ENCODE peak calls at places on chromosome 3, in five cellular contexts. S, W, X, N and K are unnamed samples.

GRCh38 chr3:37256447-37256846 is 82.1 kb upstream of the LRRFIP2 start:
- DNase-seq in S (no peak), W (peak), X (no peak), N (no peak), K (no peak)

GRCh38 chr3:155007729-155008128 is 72.4 kb upstream of the MME start:
- DNase-seq in S (no peak), W (no peak), X (no peak), N (no peak), K (no peak)

GRCh38 chr3:156772588-156773206 is 53.5 kb upstream of the LEKR1 start:
- DNase-seq in S (no peak), W (no peak), X (no peak), N (no peak), K (no peak)

GRCh38 chr3:139339219-139339906 is 4.5 kb upstream of the MRPS22 start:
- DNase-seq in S (no peak), W (peak), X (no peak), N (no peak), K (no peak)

GRCh38 chr3:37814547-37814946 is 47.1 kb upstream of the CTDSPL start:
- DNase-seq in S (no peak), W (peak), X (no peak), N (no peak), K (no peak)

GRCh38 chr3:196971094-196971698 is 2.6 kb upstream of the PIGZ start:
- DNase-seq in S (no peak), W (no peak), X (no peak), N (no peak), K (no peak)

GRCh38 chr3:61947456-61947855 is 386.1 kb downstream of the PTPRG start:
- DNase-seq in S (no peak), W (no peak), X (no peak), N (no peak), K (no peak)

GRCh38 chr3:185852562-185853135 is 27.8 kb upstream of the IGF2BP2 start:
- DNase-seq in S (no peak), W (no peak), X (no peak), N (no peak), K (no peak)

GRCh38 chr3:94875149-94875548 is 812.3 kb downstream of the NSUN3 start:
- DNase-seq in S (no peak), W (no peak), X (no peak), N (no peak), K (peak)

GRCh38 chr3:99747915-99748314 is 69.7 kb upstream of the CMSS1 start:
- DNase-seq in S (no peak), W (peak), X (no peak), N (peak), K (no peak)

GRCh38 chr3:112365035-112365434 is 32.1 kb downstream of the CD200 start:
- DNase-seq in S (no peak), W (no peak), X (no peak), N (no peak), K (no peak)

GRCh38 chr3:81726132-81726531 is 35.3 kb downstream of the GBE1 start:
- DNase-seq in S (no peak), W (peak), X (no peak), N (no peak), K (no peak)

GRCh38 chr3:55742027-55742710 is 255.1 kb upstream of the WNT5A start:
- DNase-seq in S (no peak), W (no peak), X (no peak), N (no peak), K (no peak)

GRCh38 chr3:38109580-38110313 is 27.2 kb downstream of the ACAA1 start:
- DNase-seq in S (peak), W (no peak), X (peak), N (no peak), K (no peak)

GRCh38 chr3:125000661-125001060 is 55.1 kb downstream of the HEG1 start:
- DNase-seq in S (no peak), W (no peak), X (no peak), N (no peak), K (no peak)

GRCh38 chr3:133838296-133838789 is 32.7 kb downstream of the SRPRB start:
- DNase-seq in S (no peak), W (no peak), X (no peak), N (no peak), K (no peak)

GRCh38 chr3:52710512-52710911 is 4.6 kb downstream of the SPCS1 start:
- DNase-seq in S (no peak), W (no peak), X (no peak), N (no peak), K (no peak)

GRCh38 chr3:176415896-176416295 is 781.4 kb downstream of the TBL1XR1 start:
- DNase-seq in S (no peak), W (no peak), X (no peak), N (no peak), K (no peak)

GRCh38 chr3:124092811-124093210 is 100.9 kb upstream of the ROPN1 start:
- DNase-seq in S (no peak), W (no peak), X (no peak), N (no peak), K (no peak)

GRCh38 chr3:10292505-10293419 is at the start of gene GHRL:
- DNase-seq in S (no peak), W (peak), X (no peak), N (no peak), K (no peak)

GRCh38 chr3:72680766-72681165 is 167.5 kb downstream of the SHQ1 start:
- DNase-seq in S (no peak), W (no peak), X (no peak), N (no peak), K (no peak)

GRCh38 chr3:4670352-4670751 is 177.2 kb downstream of the ITPR1 start:
- DNase-seq in S (no peak), W (peak), X (no peak), N (no peak), K (no peak)

GRCh38 chr3:45417949-45418847 is 29.8 kb downstream of the LARS2 start:
- DNase-seq in S (no peak), W (no peak), X (peak), N (no peak), K (no peak)

GRCh38 chr3:56976666-56977560 is 83.6 kb upstream of the SPATA12 start:
- DNase-seq in S (peak), W (peak), X (no peak), N (no peak), K (no peak)

GRCh38 chr3:57091471-57091870 is 31.0 kb downstream of the SPATA12 start:
- DNase-seq in S (no peak), W (no peak), X (no peak), N (no peak), K (no peak)

GRCh38 chr3:83034806-83035703 is 1273.6 kb upstream of the GBE1 start:
- DNase-seq in S (no peak), W (no peak), X (no peak), N (no peak), K (peak)

GRCh38 chr3:78846688-78847087 is 921.1 kb downstream of the ROBO1 start:
- DNase-seq in S (no peak), W (no peak), X (no peak), N (peak), K (no peak)

GRCh38 chr3:192133271-192133670 is 594.1 kb downstream of the FGF12 start:
- DNase-seq in S (no peak), W (no peak), X (no peak), N (no peak), K (no peak)

GRCh38 chr3:192128060-192128459 is 599.3 kb downstream of the FGF12 start:
- DNase-seq in S (no peak), W (peak), X (no peak), N (no peak), K (no peak)

GRCh38 chr3:192128922-192129321 is 598.4 kb downstream of the FGF12 start:
- DNase-seq in S (no peak), W (peak), X (no peak), N (no peak), K (no peak)

GRCh38 chr3:192129586-192129985 is 597.8 kb downstream of the FGF12 start:
- DNase-seq in S (no peak), W (no peak), X (no peak), N (no peak), K (no peak)

GRCh38 chr3:192130534-192131132 is 596.7 kb downstream of the FGF12 start:
- DNase-seq in S (no peak), W (peak), X (peak), N (peak), K (no peak)
- TF ChIP-seq CTCF in S (peak), W (peak), X (peak), N (peak), K (peak)

DNA sequence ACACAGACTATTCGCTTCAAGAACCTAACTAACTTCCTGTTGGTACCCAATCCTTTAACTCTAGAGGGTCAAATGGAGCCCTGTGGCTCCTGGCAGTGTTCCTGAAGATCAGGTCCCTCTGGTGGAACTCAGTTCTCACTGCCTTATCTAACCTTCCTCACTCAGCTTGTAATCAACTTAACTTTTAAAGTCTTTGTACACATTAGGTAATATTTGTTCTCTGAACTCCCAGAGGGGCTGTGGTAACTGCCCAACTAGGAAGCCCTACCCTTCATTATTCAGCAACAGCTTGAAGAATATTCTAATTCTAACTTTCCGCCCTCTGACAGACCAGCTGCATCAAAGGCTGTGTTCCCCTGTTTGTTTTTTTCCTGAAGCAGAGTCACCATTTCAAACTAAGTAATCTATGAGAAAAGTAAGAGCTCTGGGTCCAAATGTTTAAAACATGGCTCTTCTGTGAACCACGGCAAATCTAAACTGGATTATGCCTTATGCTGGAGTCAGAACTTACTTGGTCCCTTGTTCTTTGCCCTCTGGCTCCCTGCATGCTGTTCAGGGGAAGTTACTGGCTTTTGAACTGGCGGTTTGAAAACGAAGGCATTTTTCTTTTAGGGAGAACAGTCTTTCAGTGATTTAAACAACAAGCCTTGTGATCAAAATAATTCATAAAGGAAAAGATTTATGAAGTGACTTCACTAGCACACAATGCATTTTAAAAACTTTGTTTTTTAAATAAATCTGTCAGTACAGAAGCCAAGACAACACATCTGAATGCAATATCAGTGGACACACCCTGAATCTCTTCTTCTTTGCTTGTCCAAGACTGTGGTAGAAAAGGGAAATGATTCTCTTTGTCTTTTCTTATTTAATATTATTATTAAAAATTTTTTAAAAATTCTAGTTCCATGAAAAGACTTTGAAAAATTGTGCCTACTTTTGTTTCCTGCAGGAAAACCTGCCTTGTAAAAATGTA is 365.6 kb downstream of the TIGIT start:
- DNase-seq in S (no peak), W (no peak), X (no peak), N (no peak), K (no peak)
- H3K27ac ChIP-seq in S (peak), W (no peak), X (peak), N (no peak), K (peak)

GRCh38 chr3:25532763-25533162 is 104.7 kb downstream of the RARB start:
- DNase-seq in S (no peak), W (peak), X (no peak), N (no peak), K (no peak)
- TF ChIP-seq CTCF in S (no peak), W (peak), X (peak), N (peak), K (peak)

GRCh38 chr3:141096164-141096563 is 45.0 kb downstream of the SPSB4 start:
- DNase-seq in S (peak), W (no peak), X (no peak), N (no peak), K (no peak)

GRCh38 chr3:141093971-141094401 is 42.8 kb downstream of the SPSB4 start:
- DNase-seq in S (peak), W (no peak), X (no peak), N (peak), K (peak)

GRCh38 chr3:141093397-141093796 is 42.2 kb downstream of the SPSB4 start:
- DNase-seq in S (no peak), W (peak), X (no peak), N (peak), K (no peak)

GRCh38 chr3:141095546-141095937 is 44.4 kb downstream of the SPSB4 start:
- DNase-seq in S (no peak), W (no peak), X (no peak), N (no peak), K (no peak)

GRCh38 chr3:141094851-141095545 is 43.9 kb downstream of the SPSB4 start:
- DNase-seq in S (peak), W (peak), X (no peak), N (no peak), K (no peak)
- H3K27ac ChIP-seq in S (peak), W (no peak), X (no peak), N (no peak), K (peak)

GRCh38 chr3:151145713-151146070 is 57.3 kb downstream of the GPR171 start:
- DNase-seq in S (no peak), W (no peak), X (no peak), N (no peak), K (no peak)

GRCh38 chr3:151146071-151146730 is 56.8 kb downstream of the GPR171 start:
- DNase-seq in S (peak), W (peak), X (peak), N (no peak), K (peak)

GRCh38 chr3:151144756-151145155 is 58.3 kb downstream of the GPR171 start:
- DNase-seq in S (no peak), W (no peak), X (no peak), N (no peak), K (no peak)

GRCh38 chr3:151146731-151147091 is 56.3 kb downstream of the GPR171 start:
- DNase-seq in S (no peak), W (no peak), X (no peak), N (no peak), K (no peak)

DNA sequence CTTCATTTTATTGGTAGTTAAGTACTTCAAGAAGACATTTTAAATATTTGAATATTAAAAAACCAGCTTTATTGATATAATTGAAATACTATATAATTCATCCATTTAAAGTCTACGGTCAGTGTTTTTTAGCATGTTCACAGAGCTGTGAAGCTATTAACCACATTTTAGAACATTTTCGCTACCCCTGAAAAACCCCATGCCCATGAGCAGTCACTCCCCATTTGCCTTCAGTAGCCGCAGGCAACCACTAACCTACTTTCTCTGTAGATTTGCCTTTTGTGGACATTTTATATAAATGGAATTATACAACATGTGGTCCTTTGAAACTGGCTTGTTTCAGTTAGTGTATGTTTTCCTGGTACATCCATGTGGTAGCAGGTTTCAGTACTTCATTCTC is 55.7 kb downstream of the GPR171 start:
- DNase-seq in S (no peak), W (no peak), X (no peak), N (no peak), K (no peak)
- TF ChIP-seq CTCF in S (no peak), W (no peak), X (no peak), N (no peak), K (no peak)

GRCh38 chr3:171846594-171846993 is 3.4 kb downstream of the TMEM212 start:
- DNase-seq in S (no peak), W (no peak), X (no peak), N (no peak), K (no peak)
- H3K27ac ChIP-seq in S (no peak), W (no peak), X (no peak), N (no peak), K (no peak)

GRCh38 chr3:71304684-71305083 is 278.8 kb downstream of the FOXP1 start:
- DNase-seq in S (no peak), W (peak), X (no peak), N (no peak), K (no peak)
- TF ChIP-seq CTCF in S (peak), W (peak), X (peak), N (peak), K (peak)